ENCODE peak calls at places on chromosomes 7 and 10, in seven cellular contexts. W is fibroblast of mammary gland, M is HFFc6, C is Calu3, K is GM12865, L is mesothelial cell of epicardium, I is A549. P is an unnamed sample.

GRCh38 chr10:31952066-31952465 is 23.4 kb upstream of the ARHGAP12 start:
- DNase-seq in W (peak), M (no peak), C (no peak), K (no peak), L (no peak), I (no peak), P (no peak)

GRCh38 chr7:33873981-33874750 is 31.2 kb upstream of the BMPER start:
- DNase-seq in W (peak), M (peak), C (no peak), K (no peak), L (no peak), I (peak), P (peak)

GRCh38 chr10:71712572-71713134 is 6.9 kb downstream of the C10orf105 start:
- DNase-seq in W (no peak), M (no peak), C (no peak), K (peak), L (no peak), I (no peak), P (no peak)

GRCh38 chr7:106057962-106058901 is 53.9 kb downstream of the SYPL1 start:
- DNase-seq in W (no peak), M (no peak), C (peak), K (peak), L (no peak), I (no peak), P (peak)

GRCh38 chr7:39733881-39734571 is 110.7 kb downstream of the RALA start:
- DNase-seq in W (peak), M (peak), C (peak), K (peak), L (no peak), I (no peak), P (peak)

GRCh38 chr7:66176914-66177313 is 28.2 kb upstream of the TPST1 start:
- DNase-seq in W (no peak), M (no peak), C (no peak), K (no peak), L (no peak), I (no peak), P (no peak)

GRCh38 chr10:131168238-131168875 is 143.2 kb downstream of the TCERG1L start:
- DNase-seq in W (no peak), M (no peak), C (no peak), K (no peak), L (peak), I (no peak), P (no peak)

GRCh38 chr10:122435212-122435827 is 19.1 kb upstream of the ARMS2 start:
- DNase-seq in W (peak), M (peak), C (no peak), K (peak), L (no peak), I (peak), P (peak)

GRCh38 chr7:121797283-121798037 is 75.5 kb upstream of the PTPRZ1 start:
- DNase-seq in W (peak), M (no peak), C (no peak), K (no peak), L (no peak), I (no peak), P (peak)

GRCh38 chr10:122713091-122713885 is 13.6 kb upstream of the C10orf120 start:
- DNase-seq in W (no peak), M (no peak), C (no peak), K (no peak), L (no peak), I (no peak), P (no peak)

GRCh38 chr10:83908506-83908905 is 230.8 kb upstream of the GHITM start:
- DNase-seq in W (no peak), M (no peak), C (no peak), K (peak), L (no peak), I (no peak), P (no peak)

GRCh38 chr10:62880162-62880561 is 64.0 kb upstream of the EGR2 start:
- DNase-seq in W (no peak), M (no peak), C (no peak), K (no peak), L (no peak), I (no peak), P (peak)

GRCh38 chr7:26374665-26375373 is 83.2 kb downstream of the SNX10 start:
- DNase-seq in W (no peak), M (no peak), C (no peak), K (no peak), L (no peak), I (no peak), P (no peak)

GRCh38 chr7:39042706-39043105 is 65.0 kb downstream of the POU6F2 start:
- DNase-seq in W (no peak), M (no peak), C (no peak), K (no peak), L (no peak), I (no peak), P (no peak)

GRCh38 chr7:77351539-77352004 is 64.6 kb downstream of the GSAP start:
- DNase-seq in W (no peak), M (no peak), C (no peak), K (peak), L (no peak), I (no peak), P (no peak)

GRCh38 chr10:124011464-124011863 is 81.9 kb downstream of the CHST15 start:
- DNase-seq in W (no peak), M (no peak), C (no peak), K (no peak), L (no peak), I (no peak), P (no peak)

GRCh38 chr7:138243430-138243829 is 167.2 kb downstream of the AKR1D1 start:
- DNase-seq in W (no peak), M (no peak), C (peak), K (no peak), L (no peak), I (no peak), P (no peak)

GRCh38 chr7:70795948-70796347 is 336.0 kb upstream of the GALNT17 start:
- DNase-seq in W (no peak), M (no peak), C (no peak), K (no peak), L (no peak), I (no peak), P (no peak)

GRCh38 chr7:121960678-121961461 is 87.9 kb downstream of the PTPRZ1 start:
- DNase-seq in W (peak), M (peak), C (no peak), K (no peak), L (no peak), I (no peak), P (peak)

GRCh38 chr10:6300784-6301180 is 98.0 kb downstream of the PFKFB3 start:
- DNase-seq in W (no peak), M (no peak), C (no peak), K (no peak), L (no peak), I (no peak), P (no peak)

GRCh38 chr7:150874401-150875198 is 22.3 kb downstream of the AOC1 start:
- DNase-seq in W (peak), M (no peak), C (no peak), K (no peak), L (no peak), I (no peak), P (no peak)

GRCh38 chr7:64887756-64888508 is 15.1 kb upstream of the ZNF273 start:
- DNase-seq in W (no peak), M (no peak), C (peak), K (no peak), L (peak), I (no peak), P (no peak)
- TF ChIP-seq CTCF in W (peak), M (peak), C (peak), K (peak), L (no peak), I (no peak), P (no peak)

GRCh38 chr10:44962870-44963738 is 3.5 kb downstream of the RASSF4 start:
- DNase-seq in W (no peak), M (no peak), C (no peak), K (peak), L (no peak), I (no peak), P (no peak)

GRCh38 chr10:44965104-44965503 is 5.5 kb downstream of the RASSF4 start:
- DNase-seq in W (no peak), M (no peak), C (no peak), K (no peak), L (no peak), I (no peak), P (no peak)

GRCh38 chr10:44961931-44962750 is 2.5 kb downstream of the RASSF4 start:
- DNase-seq in W (no peak), M (no peak), C (no peak), K (no peak), L (no peak), I (no peak), P (no peak)

GRCh38 chr10:44965651-44966097 is 6.1 kb downstream of the RASSF4 start:
- DNase-seq in W (no peak), M (no peak), C (no peak), K (peak), L (peak), I (no peak), P (no peak)

DNA sequence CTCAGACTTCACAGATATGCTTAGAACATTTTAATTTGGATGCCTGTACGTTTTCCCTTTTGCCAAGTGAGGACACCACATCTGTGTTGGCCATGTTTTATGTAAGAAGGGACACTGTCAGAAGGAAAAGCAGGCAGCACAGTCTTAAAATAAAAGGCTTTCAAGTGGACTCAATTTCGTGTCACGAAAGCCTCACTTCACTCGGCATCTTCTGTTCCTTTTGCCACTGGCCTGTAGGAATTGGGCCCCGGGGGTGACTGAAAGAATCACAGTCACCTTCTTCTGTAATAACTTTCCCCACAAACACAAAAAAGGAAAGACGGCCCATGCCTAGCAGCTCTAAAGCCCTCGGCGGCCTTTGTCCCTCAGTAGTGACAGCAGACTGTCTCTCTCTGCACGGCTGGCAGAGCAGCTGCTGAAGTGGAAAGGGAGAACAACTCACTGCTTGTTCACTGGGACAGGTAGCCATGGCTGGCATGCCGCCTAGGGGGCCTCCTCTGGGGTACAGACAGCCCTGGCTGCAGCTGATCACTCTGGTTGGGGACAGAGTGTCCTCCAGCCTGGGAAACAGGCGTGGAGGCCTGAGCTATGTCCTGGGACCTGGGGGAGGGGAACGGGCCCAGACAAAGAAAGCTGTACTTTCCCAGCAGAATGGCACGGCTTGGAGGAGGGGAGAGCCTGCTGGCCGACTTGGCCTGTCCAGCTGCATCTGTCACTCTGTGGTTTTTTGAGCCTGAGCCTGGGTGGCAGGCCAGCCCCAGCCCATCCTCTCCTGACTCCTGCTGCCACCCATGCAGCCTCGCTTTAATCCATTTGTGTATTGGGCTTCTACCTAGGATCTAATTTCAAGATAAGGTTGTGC is 4.4 kb downstream of the RASSF4 start:
- DNase-seq in W (no peak), M (no peak), C (peak), K (peak), L (no peak), I (no peak), P (no peak)
- TF ChIP-seq CTCF in W (no peak), M (no peak), C (no peak), K (no peak), L (no peak), I (no peak), P (no peak)

GRCh38 chr10:26859241-26860025 is 1.3 kb downstream of the ABI1 start:
- DNase-seq in W (no peak), M (no peak), C (no peak), K (no peak), L (no peak), I (no peak), P (no peak)

GRCh38 chr10:26860542-26861325 is at the start of gene ABI1:
- DNase-seq in W (peak), M (peak), C (peak), K (peak), L (peak), I (peak), P (peak)

GRCh38 chr10:26863677-26864076 is 2.9 kb upstream of the ABI1 start:
- DNase-seq in W (no peak), M (no peak), C (no peak), K (no peak), L (no peak), I (no peak), P (no peak)

GRCh38 chr10:26860026-26860541 is 674 bp downstream of the ABI1 start:
- DNase-seq in W (peak), M (peak), C (peak), K (peak), L (peak), I (peak), P (peak)

GRCh38 chr10:26861326-26861998 is 704 bp upstream of the ABI1 start:
- DNase-seq in W (no peak), M (no peak), C (no peak), K (no peak), L (no peak), I (no peak), P (no peak)
- TF ChIP-seq CTCF in W (no peak), M (peak), C (peak), K (no peak), L (peak), I (peak), P (peak)

DNA sequence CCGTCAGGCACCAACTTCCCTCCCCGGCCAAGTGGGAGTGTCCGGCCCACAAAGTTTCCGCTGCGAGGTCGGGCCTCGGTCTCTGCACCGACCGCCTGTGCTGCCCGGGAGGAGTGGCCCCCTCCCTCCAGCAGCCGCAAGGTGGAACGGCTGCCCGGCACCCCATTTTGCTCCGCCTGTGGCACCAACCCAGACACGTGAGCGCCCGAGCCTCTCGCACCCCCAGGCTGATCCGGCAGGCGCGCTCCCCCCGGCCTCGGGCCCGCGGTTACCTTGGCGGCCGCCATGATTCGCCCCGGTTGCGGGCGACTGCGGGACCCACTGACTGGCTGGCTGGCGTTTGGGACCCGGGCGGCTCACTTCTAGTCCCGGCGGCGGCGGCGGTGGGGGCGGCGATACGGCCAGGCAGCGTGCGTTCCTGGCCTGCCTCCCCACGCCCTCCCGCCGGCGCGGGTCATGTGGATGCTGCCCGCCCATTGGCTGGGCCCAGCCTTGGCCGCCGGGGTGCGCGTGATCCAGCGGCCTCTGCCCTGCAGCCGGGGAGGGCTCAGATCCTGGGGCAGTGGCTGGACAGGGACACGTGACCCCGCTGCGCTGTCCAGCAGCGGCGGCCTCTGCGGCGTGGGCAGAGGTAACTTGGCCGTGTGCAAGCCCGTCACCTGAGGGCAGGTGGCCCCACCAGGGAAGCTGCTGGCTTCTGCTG is at the start of gene SLC25A13:
- DNase-seq in W (peak), M (peak), C (peak), K (peak), L (peak), I (peak), P (peak)
- TF ChIP-seq CTCF in W (no peak), M (peak), C (no peak), K (no peak), L (no peak), I (no peak), P (no peak)

GRCh38 chr7:4815609-4816418 is 40.4 kb downstream of the AP5Z1 start:
- DNase-seq in W (no peak), M (no peak), C (peak), K (no peak), L (no peak), I (no peak), P (no peak)
- TF ChIP-seq CTCF in W (no peak), M (no peak), C (peak), K (no peak), L (no peak), I (no peak), P (no peak)

GRCh38 chr10:23293145-23293724 is 51.4 kb downstream of the C10orf67 start:
- DNase-seq in W (peak), M (peak), C (peak), K (peak), L (no peak), I (peak), P (peak)

GRCh38 chr10:23291551-23292334 is 52.9 kb downstream of the C10orf67 start:
- DNase-seq in W (no peak), M (no peak), C (no peak), K (no peak), L (no peak), I (no peak), P (no peak)

GRCh38 chr10:23293973-23294372 is 50.6 kb downstream of the C10orf67 start:
- DNase-seq in W (no peak), M (no peak), C (no peak), K (no peak), L (no peak), I (no peak), P (no peak)

DNA sequence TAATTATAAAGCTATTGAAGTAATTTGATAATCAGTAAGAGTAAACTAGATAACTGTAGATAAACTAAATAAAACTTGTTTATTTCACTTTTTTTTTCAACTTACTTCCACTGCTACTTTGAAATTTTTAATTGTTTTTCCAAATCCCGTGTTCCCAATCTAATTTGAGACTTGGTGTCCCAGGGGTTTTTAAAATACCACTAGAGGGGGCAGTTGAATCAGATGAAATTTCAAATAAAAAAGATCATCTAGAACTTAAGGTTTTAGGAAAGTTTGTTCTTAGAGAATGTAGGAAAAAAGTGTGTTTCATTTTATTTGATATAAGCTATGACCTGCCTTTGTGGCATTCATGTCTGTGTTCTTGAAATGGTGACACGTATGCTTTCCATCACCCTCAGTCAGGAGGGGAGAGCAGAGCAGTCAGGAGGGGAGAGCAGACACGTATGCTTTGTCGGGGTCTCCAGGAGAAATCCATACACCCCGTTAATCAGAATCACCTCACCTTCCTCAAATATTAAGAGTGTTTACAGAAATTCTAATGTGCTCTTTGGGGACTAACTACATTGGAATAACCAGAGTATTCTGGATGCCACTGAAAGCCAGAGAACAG is 49.9 kb downstream of the C10orf67 start:
- DNase-seq in W (peak), M (peak), C (no peak), K (no peak), L (no peak), I (no peak), P (peak)
- TF ChIP-seq CTCF in W (peak), M (peak), C (peak), K (peak), L (peak), I (peak), P (peak)

GRCh38 chr7:157425137-157425731 is 88.4 kb downstream of the DNAJB6 start:
- DNase-seq in W (no peak), M (no peak), C (no peak), K (no peak), L (no peak), I (no peak), P (no peak)
- TF ChIP-seq CTCF in W (no peak), M (no peak), C (no peak), K (no peak), L (no peak), I (no peak), P (no peak)

GRCh38 chr7:15524077-15524476 is 37.7 kb downstream of the AGMO start:
- DNase-seq in W (no peak), M (no peak), C (no peak), K (no peak), L (no peak), I (no peak), P (no peak)
- TF ChIP-seq CTCF in W (peak), M (peak), C (no peak), K (no peak), L (peak), I (no peak), P (no peak)